ENCODE peak calls at places on chromosomes 6 and 20, in six cellular contexts. One of them, this sample, is unnamed.

GRCh38 chr20:3635346-3635745 is 27.9 kb downstream of the GFRA4 start:
- DNase-seq in stimulated activated naive CD8-positive, alpha-beta T cell treated with anti-CD3 and anti-CD28 coated beads, Interleukin-15, Interleukin-2, amounts not matched to agents 100 U/mL and 50 U/mL, for 24 hours: no peak
- DNase-seq in activated CD8-positive, alpha-beta memory T cell treated with anti-CD3 and anti-CD28 coated beads, Interleukin-2, amount 50 U/mL, for 48 hours: no peak
- DNase-seq in posterior vena cava: no peak
- DNase-seq in endothelial cell: no peak
- DNase-seq in stimulated activated CD4-positive, alpha-beta T cell treated with anti-CD3 and anti-CD28 coated beads, TNF-alpha, amount 100 ng/mL, for 24 hours: no peak
- DNase-seq in this sample: no peak

GRCh38 chr6:116840091-116840490 is 11.2 kb upstream of the GPRC6A start:
- DNase-seq in posterior vena cava: no peak
- DNase-seq in stimulated activated naive CD8-positive, alpha-beta T cell treated with anti-CD3 and anti-CD28 coated beads, Interleukin-15, Interleukin-2, amounts not matched to agents 100 U/mL and 50 U/mL, for 24 hours: no peak
- DNase-seq in stimulated activated CD4-positive, alpha-beta T cell treated with anti-CD3 and anti-CD28 coated beads, TNF-alpha, amount 100 ng/mL, for 24 hours: no peak
- DNase-seq in endothelial cell: no peak
- DNase-seq in activated CD8-positive, alpha-beta memory T cell treated with anti-CD3 and anti-CD28 coated beads, Interleukin-2, amount 50 U/mL, for 48 hours: no peak
- DNase-seq in this sample: peak; percentile 6

GRCh38 chr20:48621256-48622078 is 206.3 kb downstream of the PREX1 start:
- DNase-seq in activated CD8-positive, alpha-beta memory T cell treated with anti-CD3 and anti-CD28 coated beads, Interleukin-2, amount 50 U/mL, for 48 hours: no peak
- DNase-seq in endothelial cell: no peak
- DNase-seq in stimulated activated CD4-positive, alpha-beta T cell treated with anti-CD3 and anti-CD28 coated beads, TNF-alpha, amount 100 ng/mL, for 24 hours: no peak
- DNase-seq in stimulated activated naive CD8-positive, alpha-beta T cell treated with anti-CD3 and anti-CD28 coated beads, Interleukin-15, Interleukin-2, amounts not matched to agents 100 U/mL and 50 U/mL, for 24 hours: no peak
- DNase-seq in posterior vena cava: peak; percentile 78
- DNase-seq in this sample: peak; percentile 15

GRCh38 chr6:62492192-62492822 is 206.3 kb upstream of the KHDRBS2 start:
- DNase-seq in posterior vena cava: no peak
- DNase-seq in stimulated activated CD4-positive, alpha-beta T cell treated with anti-CD3 and anti-CD28 coated beads, TNF-alpha, amount 100 ng/mL, for 24 hours: no peak
- DNase-seq in activated CD8-positive, alpha-beta memory T cell treated with anti-CD3 and anti-CD28 coated beads, Interleukin-2, amount 50 U/mL, for 48 hours: no peak
- DNase-seq in endothelial cell: no peak
- DNase-seq in stimulated activated naive CD8-positive, alpha-beta T cell treated with anti-CD3 and anti-CD28 coated beads, Interleukin-15, Interleukin-2, amounts not matched to agents 100 U/mL and 50 U/mL, for 24 hours: no peak
- DNase-seq in this sample: no peak

GRCh38 chr6:135637701-135638100 is 140.2 kb upstream of the AHI1 start:
- DNase-seq in endothelial cell: no peak
- DNase-seq in activated CD8-positive, alpha-beta memory T cell treated with anti-CD3 and anti-CD28 coated beads, Interleukin-2, amount 50 U/mL, for 48 hours: no peak
- DNase-seq in posterior vena cava: no peak
- DNase-seq in stimulated activated CD4-positive, alpha-beta T cell treated with anti-CD3 and anti-CD28 coated beads, TNF-alpha, amount 100 ng/mL, for 24 hours: no peak
- DNase-seq in stimulated activated naive CD8-positive, alpha-beta T cell treated with anti-CD3 and anti-CD28 coated beads, Interleukin-15, Interleukin-2, amounts not matched to agents 100 U/mL and 50 U/mL, for 24 hours: no peak
- DNase-seq in this sample: no peak

GRCh38 chr6:3194535-3195376 is 32.7 kb downstream of the TUBB2B start:
- DNase-seq in stimulated activated CD4-positive, alpha-beta T cell treated with anti-CD3 and anti-CD28 coated beads, TNF-alpha, amount 100 ng/mL, for 24 hours: no peak
- DNase-seq in endothelial cell: peak; percentile 61
- DNase-seq in activated CD8-positive, alpha-beta memory T cell treated with anti-CD3 and anti-CD28 coated beads, Interleukin-2, amount 50 U/mL, for 48 hours: peak; percentile 13
- DNase-seq in posterior vena cava: peak; percentile 43
- DNase-seq in stimulated activated naive CD8-positive, alpha-beta T cell treated with anti-CD3 and anti-CD28 coated beads, Interleukin-15, Interleukin-2, amounts not matched to agents 100 U/mL and 50 U/mL, for 24 hours: no peak
- DNase-seq in this sample: no peak

GRCh38 chr20:50804453-50805348 is 9.8 kb downstream of the BCAS4 start:
- DNase-seq in posterior vena cava: no peak
- DNase-seq in activated CD8-positive, alpha-beta memory T cell treated with anti-CD3 and anti-CD28 coated beads, Interleukin-2, amount 50 U/mL, for 48 hours: no peak
- DNase-seq in stimulated activated naive CD8-positive, alpha-beta T cell treated with anti-CD3 and anti-CD28 coated beads, Interleukin-15, Interleukin-2, amounts not matched to agents 100 U/mL and 50 U/mL, for 24 hours: no peak
- DNase-seq in endothelial cell: no peak
- DNase-seq in stimulated activated CD4-positive, alpha-beta T cell treated with anti-CD3 and anti-CD28 coated beads, TNF-alpha, amount 100 ng/mL, for 24 hours: no peak
- DNase-seq in this sample: no peak

GRCh38 chr6:117267766-117268534 is 2.6 kb downstream of the VGLL2 start:
- DNase-seq in stimulated activated CD4-positive, alpha-beta T cell treated with anti-CD3 and anti-CD28 coated beads, TNF-alpha, amount 100 ng/mL, for 24 hours: no peak
- DNase-seq in stimulated activated naive CD8-positive, alpha-beta T cell treated with anti-CD3 and anti-CD28 coated beads, Interleukin-15, Interleukin-2, amounts not matched to agents 100 U/mL and 50 U/mL, for 24 hours: no peak
- DNase-seq in activated CD8-positive, alpha-beta memory T cell treated with anti-CD3 and anti-CD28 coated beads, Interleukin-2, amount 50 U/mL, for 48 hours: no peak
- DNase-seq in posterior vena cava: no peak
- DNase-seq in endothelial cell: peak; percentile 57
- DNase-seq in this sample: no peak

GRCh38 chr20:38926934-38927616 is 858 bp downstream of the FAM83D start:
- DNase-seq in stimulated activated naive CD8-positive, alpha-beta T cell treated with anti-CD3 and anti-CD28 coated beads, Interleukin-15, Interleukin-2, amounts not matched to agents 100 U/mL and 50 U/mL, for 24 hours: no peak
- DNase-seq in activated CD8-positive, alpha-beta memory T cell treated with anti-CD3 and anti-CD28 coated beads, Interleukin-2, amount 50 U/mL, for 48 hours: peak; percentile 67
- DNase-seq in endothelial cell: no peak
- DNase-seq in posterior vena cava: no peak
- DNase-seq in stimulated activated CD4-positive, alpha-beta T cell treated with anti-CD3 and anti-CD28 coated beads, TNF-alpha, amount 100 ng/mL, for 24 hours: no peak
- DNase-seq in this sample: no peak

GRCh38 chr6:135002229-135002844 is 52.3 kb downstream of the HBS1L start:
- DNase-seq in posterior vena cava: no peak
- DNase-seq in endothelial cell: no peak
- DNase-seq in activated CD8-positive, alpha-beta memory T cell treated with anti-CD3 and anti-CD28 coated beads, Interleukin-2, amount 50 U/mL, for 48 hours: no peak
- DNase-seq in stimulated activated CD4-positive, alpha-beta T cell treated with anti-CD3 and anti-CD28 coated beads, TNF-alpha, amount 100 ng/mL, for 24 hours: no peak
- DNase-seq in stimulated activated naive CD8-positive, alpha-beta T cell treated with anti-CD3 and anti-CD28 coated beads, Interleukin-15, Interleukin-2, amounts not matched to agents 100 U/mL and 50 U/mL, for 24 hours: no peak
- DNase-seq in this sample: no peak

GRCh38 chr6:28776269-28777146 is 147.3 kb downstream of the TRIM27 start:
- DNase-seq in stimulated activated CD4-positive, alpha-beta T cell treated with anti-CD3 and anti-CD28 coated beads, TNF-alpha, amount 100 ng/mL, for 24 hours: no peak
- DNase-seq in posterior vena cava: no peak
- DNase-seq in endothelial cell: no peak
- DNase-seq in stimulated activated naive CD8-positive, alpha-beta T cell treated with anti-CD3 and anti-CD28 coated beads, Interleukin-15, Interleukin-2, amounts not matched to agents 100 U/mL and 50 U/mL, for 24 hours: no peak
- DNase-seq in activated CD8-positive, alpha-beta memory T cell treated with anti-CD3 and anti-CD28 coated beads, Interleukin-2, amount 50 U/mL, for 48 hours: no peak
- DNase-seq in this sample: no peak

GRCh38 chr20:23078351-23078993 is 7.7 kb downstream of the CD93 start:
- DNase-seq in posterior vena cava: no peak
- DNase-seq in stimulated activated CD4-positive, alpha-beta T cell treated with anti-CD3 and anti-CD28 coated beads, TNF-alpha, amount 100 ng/mL, for 24 hours: no peak
- DNase-seq in activated CD8-positive, alpha-beta memory T cell treated with anti-CD3 and anti-CD28 coated beads, Interleukin-2, amount 50 U/mL, for 48 hours: no peak
- DNase-seq in stimulated activated naive CD8-positive, alpha-beta T cell treated with anti-CD3 and anti-CD28 coated beads, Interleukin-15, Interleukin-2, amounts not matched to agents 100 U/mL and 50 U/mL, for 24 hours: no peak
- DNase-seq in endothelial cell: no peak
- DNase-seq in this sample: no peak

GRCh38 chr20:4012631-4013030 is 2.7 kb downstream of the RNF24 start:
- DNase-seq in stimulated activated naive CD8-positive, alpha-beta T cell treated with anti-CD3 and anti-CD28 coated beads, Interleukin-15, Interleukin-2, amounts not matched to agents 100 U/mL and 50 U/mL, for 24 hours: no peak
- DNase-seq in endothelial cell: no peak
- DNase-seq in stimulated activated CD4-positive, alpha-beta T cell treated with anti-CD3 and anti-CD28 coated beads, TNF-alpha, amount 100 ng/mL, for 24 hours: no peak
- DNase-seq in activated CD8-positive, alpha-beta memory T cell treated with anti-CD3 and anti-CD28 coated beads, Interleukin-2, amount 50 U/mL, for 48 hours: no peak
- DNase-seq in posterior vena cava: no peak
- DNase-seq in this sample: peak; percentile 52

GRCh38 chr6:82511546-82511945 is 147.9 kb downstream of the TPBG start:
- DNase-seq in stimulated activated CD4-positive, alpha-beta T cell treated with anti-CD3 and anti-CD28 coated beads, TNF-alpha, amount 100 ng/mL, for 24 hours: no peak
- DNase-seq in posterior vena cava: no peak
- DNase-seq in activated CD8-positive, alpha-beta memory T cell treated with anti-CD3 and anti-CD28 coated beads, Interleukin-2, amount 50 U/mL, for 48 hours: no peak
- DNase-seq in stimulated activated naive CD8-positive, alpha-beta T cell treated with anti-CD3 and anti-CD28 coated beads, Interleukin-15, Interleukin-2, amounts not matched to agents 100 U/mL and 50 U/mL, for 24 hours: no peak
- DNase-seq in endothelial cell: no peak
- DNase-seq in this sample: no peak

GRCh38 chr6:47283993-47284392 is 25.7 kb downstream of the TNFRSF21 start:
- DNase-seq in stimulated activated naive CD8-positive, alpha-beta T cell treated with anti-CD3 and anti-CD28 coated beads, Interleukin-15, Interleukin-2, amounts not matched to agents 100 U/mL and 50 U/mL, for 24 hours: no peak
- DNase-seq in stimulated activated CD4-positive, alpha-beta T cell treated with anti-CD3 and anti-CD28 coated beads, TNF-alpha, amount 100 ng/mL, for 24 hours: no peak
- DNase-seq in activated CD8-positive, alpha-beta memory T cell treated with anti-CD3 and anti-CD28 coated beads, Interleukin-2, amount 50 U/mL, for 48 hours: no peak
- DNase-seq in posterior vena cava: no peak
- DNase-seq in endothelial cell: no peak
- DNase-seq in this sample: no peak

GRCh38 chr20:50514035-50514337 is 3.8 kb downstream of the PTPN1 start:
- DNase-seq in activated CD8-positive, alpha-beta memory T cell treated with anti-CD3 and anti-CD28 coated beads, Interleukin-2, amount 50 U/mL, for 48 hours: no peak
- DNase-seq in stimulated activated CD4-positive, alpha-beta T cell treated with anti-CD3 and anti-CD28 coated beads, TNF-alpha, amount 100 ng/mL, for 24 hours: no peak
- DNase-seq in endothelial cell: no peak
- DNase-seq in posterior vena cava: no peak
- DNase-seq in stimulated activated naive CD8-positive, alpha-beta T cell treated with anti-CD3 and anti-CD28 coated beads, Interleukin-15, Interleukin-2, amounts not matched to agents 100 U/mL and 50 U/mL, for 24 hours: no peak
- DNase-seq in this sample: no peak

GRCh38 chr6:144266091-144266649 is 19.0 kb upstream of the UTRN start:
- DNase-seq in activated CD8-positive, alpha-beta memory T cell treated with anti-CD3 and anti-CD28 coated beads, Interleukin-2, amount 50 U/mL, for 48 hours: no peak
- DNase-seq in stimulated activated naive CD8-positive, alpha-beta T cell treated with anti-CD3 and anti-CD28 coated beads, Interleukin-15, Interleukin-2, amounts not matched to agents 100 U/mL and 50 U/mL, for 24 hours: no peak
- DNase-seq in stimulated activated CD4-positive, alpha-beta T cell treated with anti-CD3 and anti-CD28 coated beads, TNF-alpha, amount 100 ng/mL, for 24 hours: no peak
- DNase-seq in posterior vena cava: peak; percentile 83
- DNase-seq in endothelial cell: peak; percentile 28
- DNase-seq in this sample: no peak

GRCh38 chr20:45833030-45833882 is at the start of gene SNX21:
- DNase-seq in activated CD8-positive, alpha-beta memory T cell treated with anti-CD3 and anti-CD28 coated beads, Interleukin-2, amount 50 U/mL, for 48 hours: peak; percentile 62
- DNase-seq in stimulated activated CD4-positive, alpha-beta T cell treated with anti-CD3 and anti-CD28 coated beads, TNF-alpha, amount 100 ng/mL, for 24 hours: no peak
- DNase-seq in posterior vena cava: peak; percentile 96
- DNase-seq in stimulated activated naive CD8-positive, alpha-beta T cell treated with anti-CD3 and anti-CD28 coated beads, Interleukin-15, Interleukin-2, amounts not matched to agents 100 U/mL and 50 U/mL, for 24 hours: peak; percentile 40
- DNase-seq in endothelial cell: peak; percentile 80
- DNase-seq in this sample: peak; percentile 89

GRCh38 chr6:36547646-36548400 is 544 bp upstream of the STK38 start:
- DNase-seq in stimulated activated naive CD8-positive, alpha-beta T cell treated with anti-CD3 and anti-CD28 coated beads, Interleukin-15, Interleukin-2, amounts not matched to agents 100 U/mL and 50 U/mL, for 24 hours: peak; percentile 13
- DNase-seq in posterior vena cava: no peak
- DNase-seq in stimulated activated CD4-positive, alpha-beta T cell treated with anti-CD3 and anti-CD28 coated beads, TNF-alpha, amount 100 ng/mL, for 24 hours: no peak
- DNase-seq in activated CD8-positive, alpha-beta memory T cell treated with anti-CD3 and anti-CD28 coated beads, Interleukin-2, amount 50 U/mL, for 48 hours: peak; percentile 59
- DNase-seq in endothelial cell: no peak
- DNase-seq in this sample: no peak

GRCh38 chr6:157134402-157135074 is 188.8 kb downstream of the TMEM242 start:
- DNase-seq in posterior vena cava: no peak
- DNase-seq in stimulated activated naive CD8-positive, alpha-beta T cell treated with anti-CD3 and anti-CD28 coated beads, Interleukin-15, Interleukin-2, amounts not matched to agents 100 U/mL and 50 U/mL, for 24 hours: no peak
- DNase-seq in stimulated activated CD4-positive, alpha-beta T cell treated with anti-CD3 and anti-CD28 coated beads, TNF-alpha, amount 100 ng/mL, for 24 hours: no peak
- DNase-seq in endothelial cell: no peak
- DNase-seq in activated CD8-positive, alpha-beta memory T cell treated with anti-CD3 and anti-CD28 coated beads, Interleukin-2, amount 50 U/mL, for 48 hours: no peak
- DNase-seq in this sample: no peak

GRCh38 chr6:35042041-35042440 is 99.1 kb downstream of the TCP11 start:
- DNase-seq in activated CD8-positive, alpha-beta memory T cell treated with anti-CD3 and anti-CD28 coated beads, Interleukin-2, amount 50 U/mL, for 48 hours: no peak
- DNase-seq in endothelial cell: no peak
- DNase-seq in stimulated activated naive CD8-positive, alpha-beta T cell treated with anti-CD3 and anti-CD28 coated beads, Interleukin-15, Interleukin-2, amounts not matched to agents 100 U/mL and 50 U/mL, for 24 hours: no peak
- DNase-seq in stimulated activated CD4-positive, alpha-beta T cell treated with anti-CD3 and anti-CD28 coated beads, TNF-alpha, amount 100 ng/mL, for 24 hours: no peak
- DNase-seq in posterior vena cava: no peak
- DNase-seq in this sample: peak; percentile 51

GRCh38 chr6:107064579-107065065 is 36.6 kb downstream of the MTRES1 start:
- DNase-seq in activated CD8-positive, alpha-beta memory T cell treated with anti-CD3 and anti-CD28 coated beads, Interleukin-2, amount 50 U/mL, for 48 hours: peak; percentile 64
- DNase-seq in posterior vena cava: peak; percentile 38
- DNase-seq in stimulated activated naive CD8-positive, alpha-beta T cell treated with anti-CD3 and anti-CD28 coated beads, Interleukin-15, Interleukin-2, amounts not matched to agents 100 U/mL and 50 U/mL, for 24 hours: peak; percentile 39
- DNase-seq in endothelial cell: no peak
- DNase-seq in stimulated activated CD4-positive, alpha-beta T cell treated with anti-CD3 and anti-CD28 coated beads, TNF-alpha, amount 100 ng/mL, for 24 hours: no peak
- DNase-seq in this sample: peak; percentile 61

GRCh38 chr6:144214622-144215401 is 64.5 kb downstream of the STX11 start:
- DNase-seq in endothelial cell: no peak
- DNase-seq in stimulated activated naive CD8-positive, alpha-beta T cell treated with anti-CD3 and anti-CD28 coated beads, Interleukin-15, Interleukin-2, amounts not matched to agents 100 U/mL and 50 U/mL, for 24 hours: peak; percentile 15
- DNase-seq in activated CD8-positive, alpha-beta memory T cell treated with anti-CD3 and anti-CD28 coated beads, Interleukin-2, amount 50 U/mL, for 48 hours: no peak
- DNase-seq in posterior vena cava: peak; percentile 85
- DNase-seq in stimulated activated CD4-positive, alpha-beta T cell treated with anti-CD3 and anti-CD28 coated beads, TNF-alpha, amount 100 ng/mL, for 24 hours: no peak
- DNase-seq in this sample: peak; percentile 71

GRCh38 chr6:83193747-83194582 is 808 bp downstream of the RWDD2A start:
- DNase-seq in stimulated activated CD4-positive, alpha-beta T cell treated with anti-CD3 and anti-CD28 coated beads, TNF-alpha, amount 100 ng/mL, for 24 hours: no peak
- DNase-seq in stimulated activated naive CD8-positive, alpha-beta T cell treated with anti-CD3 and anti-CD28 coated beads, Interleukin-15, Interleukin-2, amounts not matched to agents 100 U/mL and 50 U/mL, for 24 hours: peak; percentile 30
- DNase-seq in endothelial cell: peak; percentile 62
- DNase-seq in activated CD8-positive, alpha-beta memory T cell treated with anti-CD3 and anti-CD28 coated beads, Interleukin-2, amount 50 U/mL, for 48 hours: peak; percentile 59
- DNase-seq in posterior vena cava: peak; percentile 84
- DNase-seq in this sample: no peak